ENCODE peak calls at places on chromosomes 12 and 14, in seven cellular contexts. B is esophagus squamous epithelium, N is right lobe of liver, W is IMR-90, Q is stomach, Y is tibial artery, X is ovary. S is an unnamed sample.

GRCh38 chr12:32270818-32271710 is 128.3 kb upstream of the FGD4 start:
- DNase-seq in B (no peak), N (no peak), W (peak; percentile 62), Q (no peak), Y (no peak), X (no peak), S (no peak)

GRCh38 chr12:189622-189962 is 24.4 kb downstream of the SLC6A12 start:
- DNase-seq in B (no peak), N (no peak), W (no peak), Q (no peak), Y (no peak), X (no peak), S (no peak)

GRCh38 chr12:110577717-110578521 is 5.2 kb downstream of the PPTC7 start:
- DNase-seq in B (no peak), N (no peak), W (peak; percentile 88), Q (no peak), Y (no peak), X (no peak), S (no peak)

GRCh38 chr12:132018193-132018916 is 68.6 kb downstream of the EP400 start:
- DNase-seq in B (no peak), N (no peak), W (peak; percentile 24), Q (no peak), Y (no peak), X (no peak), S (no peak)

GRCh38 chr12:106044773-106045172 is 94.0 kb downstream of the NUAK1 start:
- DNase-seq in B (no peak), N (no peak), W (peak; percentile 62), Q (no peak), Y (no peak), X (no peak), S (no peak)

GRCh38 chr12:22234561-22234960 is 99.9 kb downstream of the ST8SIA1 start:
- DNase-seq in B (no peak), N (no peak), W (peak; percentile 69), Q (no peak), Y (no peak), X (no peak), S (no peak)

GRCh38 chr12:50326636-50327284 is 43.4 kb upstream of the LIMA1 start:
- DNase-seq in B (no peak), N (peak; percentile 71), W (peak; percentile 72), Q (peak; percentile 54), Y (no peak), X (no peak), S (no peak)

GRCh38 chr14:32744811-32745445 is 193.8 kb upstream of the NPAS3 start:
- DNase-seq in B (no peak), N (no peak), W (no peak), Q (no peak), Y (no peak), X (no peak), S (no peak)

GRCh38 chr12:55829967-55830600 is 697 bp upstream of the DNAJC14 start:
- DNase-seq in B (no peak), N (peak; percentile 79), W (no peak), Q (peak; percentile 58), Y (peak; percentile 45), X (peak; percentile 80), S (peak; percentile 31)

GRCh38 chr14:95198320-95198719 is 41.0 kb upstream of the DICER1 start:
- DNase-seq in B (no peak), N (no peak), W (no peak), Q (no peak), Y (no peak), X (no peak), S (no peak)

GRCh38 chr12:11497995-11498394 is 102.6 kb upstream of the PRB2 start:
- DNase-seq in B (no peak), N (no peak), W (no peak), Q (no peak), Y (no peak), X (no peak), S (no peak)

GRCh38 chr12:8639936-8640335 is 22.7 kb downstream of the MFAP5 start:
- DNase-seq in B (no peak), N (no peak), W (no peak), Q (no peak), Y (no peak), X (no peak), S (no peak)

GRCh38 chr12:75479963-75480461 is 543 bp upstream of the GLIPR1 start:
- DNase-seq in B (no peak), N (no peak), W (peak; percentile 81), Q (no peak), Y (no peak), X (no peak), S (no peak)

GRCh38 chr12:19953734-19954133 is 414.6 kb upstream of the PDE3A start:
- DNase-seq in B (no peak), N (no peak), W (no peak), Q (no peak), Y (no peak), X (no peak), S (no peak)

GRCh38 chr14:58152569-58152857 is 500 bp upstream of the ARMH4 start:
- DNase-seq in B (no peak), N (no peak), W (no peak), Q (no peak), Y (no peak), X (no peak), S (no peak)

GRCh38 chr12:121918679-121919038 is 267 bp downstream of the CFAP251 start:
- DNase-seq in B (no peak), N (no peak), W (no peak), Q (no peak), Y (no peak), X (no peak), S (no peak)

GRCh38 chr14:22837750-22838538 is 1.6 kb downstream of the MMP14 start:
- DNase-seq in B (no peak), N (no peak), W (peak; percentile 33), Q (no peak), Y (peak; percentile 86), X (peak; percentile 82), S (no peak)

GRCh38 chr12:28202374-28203130 is 12.3 kb downstream of the CCDC91 start:
- DNase-seq in B (no peak), N (no peak), W (no peak), Q (peak; percentile 35), Y (no peak), X (no peak), S (no peak)

GRCh38 chr12:120536064-120536791 is 2.1 kb downstream of the RNF10 start:
- DNase-seq in B (no peak), N (no peak), W (no peak), Q (peak; percentile 34), Y (no peak), X (no peak), S (no peak)

GRCh38 chr12:81758421-81759214 is 532 bp downstream of the PPFIA2 start:
- DNase-seq in B (no peak), N (no peak), W (no peak), Q (no peak), Y (peak; percentile 30), X (no peak), S (peak; percentile 25)

DNA sequence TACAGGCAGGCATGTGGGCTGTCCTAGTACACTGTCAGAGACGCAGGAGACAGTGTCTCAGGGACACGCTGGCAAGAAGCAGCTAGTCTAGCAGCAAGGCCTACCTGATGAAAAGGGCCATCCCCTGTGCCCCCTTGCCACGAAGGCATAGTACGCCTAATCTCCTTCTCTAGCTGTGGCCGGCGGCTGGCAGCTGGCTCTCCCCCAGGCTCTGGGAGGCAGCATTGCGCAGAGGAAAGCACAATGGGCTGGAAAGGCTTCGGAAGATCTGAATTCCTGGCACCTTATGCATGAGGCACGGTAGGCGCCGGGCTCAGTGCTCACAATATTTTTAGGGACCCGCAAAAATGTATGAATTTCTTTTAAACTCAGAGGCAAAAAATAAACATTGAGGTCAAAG is 16.0 kb upstream of the PLEKHH1 start:
- DNase-seq in B (no peak), N (peak; percentile 51), W (no peak), Q (peak; percentile 56), Y (no peak), X (no peak), S (peak; percentile 58)
- TF ChIP-seq CTCF in B (no peak), N (peak; percentile 15), W (peak; percentile 17), Q (no peak), Y (no peak), X (no peak), S (peak; percentile 48)

DNA sequence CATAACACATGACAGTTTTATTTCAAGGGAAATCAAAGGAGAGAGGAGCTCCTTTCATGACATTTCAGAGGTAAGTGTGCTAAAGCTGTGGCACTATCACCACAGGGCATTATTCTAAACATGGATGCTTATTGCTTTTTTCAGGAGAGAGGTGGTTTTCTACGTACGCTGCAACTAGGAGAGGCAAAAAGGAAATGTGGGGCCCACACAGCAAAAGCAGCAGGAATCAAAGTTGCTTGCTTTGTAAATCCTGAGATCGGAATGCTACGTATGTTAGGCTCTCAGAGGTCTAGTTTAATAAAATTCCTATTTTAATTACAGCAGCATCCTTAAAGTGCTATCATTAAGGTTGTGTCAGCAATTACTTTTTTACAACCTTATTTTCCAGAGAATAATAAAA is 55.0 kb upstream of the GRIP1 start:
- DNase-seq in B (no peak), N (no peak), W (no peak), Q (no peak), Y (no peak), X (no peak), S (no peak)
- H3K27ac ChIP-seq in B (no peak overlapping the region), N (no peak overlapping the region), W (no peak overlapping the region), Q (no peak overlapping the region), Y (no peak overlapping the region), X (no peak overlapping the region), S (no peak overlapping the region)

DNA sequence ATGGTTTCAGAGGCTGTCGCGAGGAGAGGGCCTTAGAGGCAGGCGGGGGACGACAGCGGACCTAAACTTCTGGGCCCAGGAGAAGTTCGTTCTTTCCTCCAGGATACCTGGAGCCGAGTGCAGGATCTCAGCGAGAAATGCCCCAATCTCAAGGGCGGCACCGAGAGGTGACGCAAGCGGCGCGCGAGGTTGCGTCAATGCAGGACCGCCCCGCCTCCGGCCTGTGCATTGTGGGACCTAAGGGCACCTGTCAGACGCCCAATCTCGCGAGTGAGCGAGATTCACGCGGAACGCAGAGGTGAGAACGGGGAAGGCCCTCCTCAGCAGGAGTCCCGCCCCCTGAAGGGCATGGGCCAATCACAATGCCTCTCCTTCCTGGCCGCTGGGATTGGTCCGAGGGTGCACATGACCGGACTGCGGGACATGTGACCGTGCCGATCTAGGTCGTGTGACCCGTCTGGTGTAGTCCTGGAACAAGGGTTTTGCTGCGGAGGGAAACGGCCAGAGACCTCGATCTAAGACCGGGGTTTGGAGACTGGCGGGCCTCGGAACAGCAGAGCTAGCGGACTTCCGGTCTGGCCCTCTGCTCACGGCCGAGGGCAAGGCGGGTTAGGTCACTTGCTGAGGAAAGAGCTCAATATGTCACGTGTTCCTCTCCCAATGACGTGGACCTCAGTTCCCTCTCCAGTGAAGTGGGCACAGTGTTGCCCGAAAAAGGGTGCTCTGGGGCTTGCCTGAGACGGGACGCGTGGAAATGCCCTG is 16.3 kb upstream of the DYNC1H1 start:
- DNase-seq in B (peak; percentile 99), N (peak; percentile 100), W (peak; percentile 100), Q (peak; percentile 100), Y (peak; percentile 100), X (peak; percentile 100), S (peak; percentile 100)
- TF ChIP-seq CTCF in B (no peak), N (no peak), W (no peak), Q (no peak), Y (peak; percentile 6), X (no peak), S (no peak)

DNA sequence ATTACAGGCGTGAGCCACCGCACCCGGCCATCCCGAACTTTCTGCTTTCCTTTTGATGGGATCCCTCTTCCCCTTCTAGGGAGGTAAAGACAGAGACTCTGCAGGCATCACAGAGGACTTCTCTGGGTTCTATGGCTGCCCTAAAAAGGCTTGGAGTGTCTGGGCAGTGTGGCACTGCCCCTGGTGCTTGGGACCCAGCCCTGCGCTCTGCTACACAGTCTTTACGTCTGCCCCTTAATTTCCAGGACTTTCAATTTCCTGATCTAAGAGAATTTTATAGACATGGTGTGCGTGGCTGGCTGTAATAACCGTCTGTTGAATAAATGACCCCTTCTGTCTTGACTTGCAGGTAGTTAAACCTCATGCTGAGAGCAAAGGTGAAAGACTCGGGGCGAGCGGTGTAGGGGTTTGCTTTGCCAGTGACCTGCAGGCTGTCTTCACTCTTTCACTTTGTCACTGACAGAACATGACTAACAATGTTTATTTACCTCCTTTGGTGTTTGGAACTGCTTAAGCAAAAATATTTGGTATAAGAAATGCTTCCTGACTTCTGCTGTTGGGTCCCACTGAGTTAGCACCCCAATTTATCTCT is 110.9 kb upstream of the MAP1LC3B2 start:
- DNase-seq in B (no peak), N (no peak), W (no peak), Q (no peak), Y (no peak), X (no peak), S (no peak)
- H3K27ac ChIP-seq in B (no peak overlapping the region), N (no peak overlapping the region), W (no peak overlapping the region), Q (no peak overlapping the region), Y (no peak overlapping the region), X (no peak overlapping the region), S (no peak overlapping the region)

S was measured in WERI-Rb-1.